ENCODE peak calls at places on chromosomes 11 and 22, in eight cellular contexts. I, S, A, R, O, K, U and Q are unnamed samples. For H3K4me1, the result is how much of the 10 kb centered on the place peaks cover.

GRCh38 chr22:50581950-50582561 is 593 bp downstream of the CHKB start:
- DNase-seq in I (peak), S (no peak), A (no peak), R (no peak), O (no peak), K (peak), U (no peak), Q (no peak)

GRCh38 chr22:39306456-39307361 is 12.7 kb downstream of the RPL3 start:
- DNase-seq in I (no peak), S (no peak), A (peak), R (no peak), O (no peak), K (peak), U (no peak), Q (peak)

GRCh38 chr22:36771376-36772063 is 4.4 kb downstream of the IFT27 start:
- DNase-seq in I (no peak), S (no peak), A (no peak), R (no peak), O (no peak), K (no peak), U (no peak), Q (no peak)

GRCh38 chr22:48345631-48346030 is 1482.0 kb downstream of the BRD1 start:
- DNase-seq in I (no peak), S (peak), A (no peak), R (no peak), O (peak), K (no peak), U (no peak), Q (no peak)

GRCh38 chr22:40709752-40710413 is 30.6 kb downstream of the MCHR1 start:
- DNase-seq in I (no peak), S (no peak), A (no peak), R (no peak), O (peak), K (no peak), U (no peak), Q (no peak)

GRCh38 chr22:20071524-20071972 is 8.5 kb upstream of the DGCR8 start:
- DNase-seq in I (no peak), S (no peak), A (no peak), R (no peak), O (peak), K (no peak), U (no peak), Q (no peak)

GRCh38 chr11:46112961-46113617 is 8.2 kb downstream of the PHF21A start:
- DNase-seq in I (peak), S (no peak), A (no peak), R (peak), O (no peak), K (peak), U (peak), Q (peak)

GRCh38 chr22:17266261-17266971 is 47.2 kb upstream of the ADA2 start:
- DNase-seq in I (no peak), S (peak), A (no peak), R (no peak), O (peak), K (no peak), U (peak), Q (peak)

GRCh38 chr11:128692750-128693578 is 908 bp upstream of the FLI1 start:
- DNase-seq in I (peak), S (peak), A (peak), R (no peak), O (peak), K (peak), U (no peak), Q (peak)

GRCh38 chr11:2767751-2768150 is 68.0 kb upstream of the KCNQ1OT1 start:
- DNase-seq in I (no peak), S (no peak), A (no peak), R (no peak), O (no peak), K (no peak), U (no peak), Q (no peak)

GRCh38 chr11:112308651-112309050 is 48.0 kb upstream of the PLET1 start:
- DNase-seq in I (no peak), S (no peak), A (no peak), R (no peak), O (no peak), K (no peak), U (no peak), Q (no peak)

GRCh38 chr11:23778971-23779370 is 717.9 kb upstream of the LUZP2 start:
- DNase-seq in I (no peak), S (no peak), A (no peak), R (no peak), O (no peak), K (no peak), U (no peak), Q (no peak)

GRCh38 chr22:27991586-27992293 is 72.7 kb upstream of the PITPNB start:
- DNase-seq in I (no peak), S (no peak), A (peak), R (no peak), O (peak), K (peak), U (no peak), Q (no peak)

GRCh38 chr11:92495107-92495793 is 270.6 kb downstream of the FAT3 start:
- DNase-seq in I (no peak), S (no peak), A (no peak), R (no peak), O (no peak), K (no peak), U (no peak), Q (no peak)

GRCh38 chr11:96317985-96318384 is 25.0 kb downstream of the MAML2 start:
- DNase-seq in I (no peak), S (no peak), A (no peak), R (no peak), O (no peak), K (no peak), U (no peak), Q (no peak)

GRCh38 chr11:93858376-93858775 is 8.0 kb upstream of the VSTM5 start:
- DNase-seq in I (no peak), S (no peak), A (no peak), R (no peak), O (no peak), K (no peak), U (no peak), Q (no peak)

GRCh38 chr22:38406617-38407016 is 48.4 kb downstream of the KCNJ4 start:
- DNase-seq in I (peak), S (no peak), A (no peak), R (no peak), O (no peak), K (no peak), U (no peak), Q (no peak)

GRCh38 chr11:61657566-61657965 is 22.6 kb upstream of the DAGLA start:
- DNase-seq in I (peak), S (peak), A (no peak), R (no peak), O (no peak), K (no peak), U (no peak), Q (no peak)

GRCh38 chr22:44002324-44002723 is 21.8 kb upstream of the PARVB start:
- DNase-seq in I (no peak), S (no peak), A (peak), R (no peak), O (no peak), K (no peak), U (no peak), Q (no peak)

GRCh38 chr22:38754247-38755154 is 1.3 kb downstream of the SUN2 start:
- DNase-seq in I (peak), S (peak), A (peak), R (no peak), O (peak), K (peak), U (no peak), Q (peak)

GRCh38 chr11:104073950-104074349 is 37.5 kb downstream of the DDI1 start:
- DNase-seq in I (peak), S (no peak), A (no peak), R (no peak), O (no peak), K (peak), U (no peak), Q (no peak)

GRCh38 chr11:1503708-1504104 is 17.1 kb upstream of the MOB2 start:
- DNase-seq in I (no peak), S (peak), A (peak), R (no peak), O (peak), K (no peak), U (no peak), Q (no peak)

DNA sequence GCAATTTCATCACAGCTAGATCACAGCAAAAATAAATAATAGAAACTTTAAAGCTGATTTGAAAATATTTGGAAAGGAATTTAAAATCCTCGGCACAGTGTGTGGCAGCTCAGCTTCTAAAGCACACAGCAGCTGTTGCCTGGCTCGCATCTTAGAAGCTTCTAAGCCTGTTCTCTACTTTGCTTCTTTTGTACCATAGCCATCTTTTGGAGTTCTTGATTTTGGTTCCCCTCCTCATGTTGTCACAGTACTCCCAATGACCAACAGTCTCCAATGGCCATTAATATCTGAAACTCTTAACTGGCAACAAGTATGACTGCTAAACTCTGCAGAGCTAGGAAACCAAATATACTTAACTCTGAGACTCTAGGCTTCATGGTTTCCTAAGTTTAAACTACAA is 28.8 kb downstream of the CHKA start:
- DNase-seq in I (no peak), S (no peak), A (no peak), R (no peak), O (no peak), K (no peak), U (no peak), Q (no peak)
- H3K4me1 ChIP-seq in I (under half), S (under half), A (under half), R (under half), O (under half), K (under half), U (under half), Q (under half)

GRCh38 chr11:117670443-117670842 is 126.6 kb downstream of the DSCAML1 start:
- DNase-seq in I (no peak), S (no peak), A (no peak), R (no peak), O (no peak), K (no peak), U (peak), Q (no peak)

GRCh38 chr11:117669616-117670015 is 127.4 kb downstream of the DSCAML1 start:
- DNase-seq in I (no peak), S (no peak), A (no peak), R (no peak), O (no peak), K (no peak), U (no peak), Q (no peak)

GRCh38 chr11:117669062-117669461 is 128.0 kb downstream of the DSCAML1 start:
- DNase-seq in I (no peak), S (no peak), A (no peak), R (no peak), O (no peak), K (no peak), U (no peak), Q (no peak)

GRCh38 chr11:117671370-117671769 is 125.6 kb downstream of the DSCAML1 start:
- DNase-seq in I (no peak), S (no peak), A (no peak), R (no peak), O (no peak), K (no peak), U (no peak), Q (no peak)

DNA sequence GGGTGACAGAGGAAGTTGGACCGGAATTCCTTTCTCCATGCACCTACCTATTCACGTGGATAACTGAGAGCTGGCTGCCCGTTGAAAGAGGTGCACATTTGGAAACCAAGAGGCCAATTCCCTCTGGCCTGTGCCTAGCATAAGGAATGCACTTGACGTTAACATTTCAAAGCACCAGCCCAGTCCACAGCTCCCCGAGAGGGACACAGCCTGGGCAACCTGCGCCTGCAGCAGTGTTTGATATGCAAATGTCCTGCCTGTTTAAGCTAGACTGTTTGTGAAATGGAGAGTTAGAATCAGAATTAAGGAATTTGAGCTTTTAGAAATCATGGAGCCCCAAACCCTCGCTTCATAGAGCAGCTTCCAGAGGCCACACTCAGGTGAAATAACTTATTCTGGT is 126.1 kb downstream of the DSCAML1 start:
- DNase-seq in I (no peak), S (no peak), A (no peak), R (no peak), O (no peak), K (no peak), U (no peak), Q (no peak)
- H3K4me3 ChIP-seq in I (no peak), S (no peak), A (no peak), R (no peak), O (no peak), K (no peak), U (no peak), Q (no peak)

GRCh38 chr11:44572431-44572830 is 7.0 kb downstream of the CD82 start:
- DNase-seq in I (no peak), S (no peak), A (no peak), R (no peak), O (no peak), K (no peak), U (no peak), Q (no peak)

GRCh38 chr11:44575288-44575672 is 9.8 kb downstream of the CD82 start:
- DNase-seq in I (peak), S (no peak), A (no peak), R (no peak), O (no peak), K (no peak), U (no peak), Q (no peak)

GRCh38 chr11:44572884-44573283 is 7.4 kb downstream of the CD82 start:
- DNase-seq in I (no peak), S (no peak), A (no peak), R (no peak), O (no peak), K (no peak), U (no peak), Q (no peak)

GRCh38 chr11:44574620-44575287 is 9.3 kb downstream of the CD82 start:
- DNase-seq in I (peak), S (no peak), A (no peak), R (no peak), O (no peak), K (peak), U (no peak), Q (peak)

DNA sequence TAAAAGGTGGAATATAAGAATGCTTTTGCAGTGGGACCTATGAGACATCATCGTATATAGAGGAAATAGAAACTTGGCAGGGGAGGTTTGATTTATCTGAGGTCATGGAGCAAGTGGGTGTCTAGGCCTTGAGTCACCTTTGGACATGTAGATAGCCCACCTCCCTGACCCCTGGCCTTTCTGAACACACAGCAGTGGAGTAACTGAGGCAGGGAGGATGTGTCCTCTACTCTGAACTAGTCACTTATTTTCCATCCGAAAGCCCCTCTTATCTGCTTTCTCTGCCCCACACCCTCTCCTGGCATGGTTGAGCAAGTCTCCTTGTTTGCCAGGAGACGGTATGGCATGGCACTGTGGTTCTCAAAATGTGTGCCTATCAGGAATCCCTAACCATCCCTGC is 7.9 kb downstream of the CD82 start:
- DNase-seq in I (no peak), S (no peak), A (no peak), R (no peak), O (no peak), K (no peak), U (no peak), Q (no peak)
- H3K4me1 ChIP-seq in I (half or more), S (half or more), A (half or more), R (under half), O (under half), K (under half), U (under half), Q (half or more)

GRCh38 chr11:65607614-65608426 is 6.2 kb downstream of the MAP3K11 start:
- DNase-seq in I (no peak), S (no peak), A (no peak), R (no peak), O (no peak), K (no peak), U (no peak), Q (no peak)

GRCh38 chr11:65604258-65604657 is 8.7 kb upstream of the KCNK7 start:
- DNase-seq in I (no peak), S (no peak), A (no peak), R (no peak), O (no peak), K (no peak), U (no peak), Q (no peak)

GRCh38 chr11:65609236-65609635 is 4.8 kb downstream of the MAP3K11 start:
- DNase-seq in I (no peak), S (no peak), A (no peak), R (no peak), O (no peak), K (no peak), U (no peak), Q (no peak)

GRCh38 chr11:65609711-65610110 is 4.3 kb downstream of the MAP3K11 start:
- DNase-seq in I (no peak), S (no peak), A (no peak), R (no peak), O (no peak), K (no peak), U (no peak), Q (no peak)

GRCh38 chr11:65606876-65607613 is 7.0 kb downstream of the MAP3K11 start:
- DNase-seq in I (peak), S (peak), A (peak), R (peak), O (peak), K (peak), U (peak), Q (no peak)
- H3K4me3 ChIP-seq in I (no peak), S (peak), A (peak), R (peak), O (no peak), K (no peak), U (no peak), Q (no peak)

GRCh38 chr22:21718492-21718891 is 17.1 kb downstream of the YPEL1 start:
- DNase-seq in I (no peak), S (no peak), A (no peak), R (no peak), O (no peak), K (no peak), U (no peak), Q (no peak)
- H3K4me1 ChIP-seq in I (under half), S (under half), A (under half), R (under half), O (under half), K (under half), U (under half), Q (under half)